ENCODE peak calls at places on chromosome X, in four cellular contexts. D is IMR-90, N is mesendoderm, G is H1. S is an unnamed sample.

GRCh38 chrX:125205084-125205917 is 114.4 kb upstream of the TEX13C start:
- DNase-seq in D (no peak), N (peak), G (no peak), S (peak)

GRCh38 chrX:147476008-147476407 is 435.7 kb upstream of the FMR1 start:
- DNase-seq in D (no peak), N (peak), G (no peak), S (no peak)

GRCh38 chrX:23803931-23804381 is 21.0 kb downstream of the SAT1 start:
- DNase-seq in D (peak), N (no peak), G (no peak), S (no peak)

GRCh38 chrX:101759000-101759399 is 99.3 kb upstream of the ARMCX2 start:
- DNase-seq in D (peak), N (peak), G (peak), S (peak)

GRCh38 chrX:47218920-47219815 is 687 bp downstream of the CDK16 start:
- DNase-seq in D (no peak), N (peak), G (no peak), S (peak)

GRCh38 chrX:87580862-87581261 is 63.3 kb downstream of the KLHL4 start:
- DNase-seq in D (no peak), N (peak), G (no peak), S (no peak)

GRCh38 chrX:115957862-115958490 is 212.6 kb upstream of the AGTR2 start:
- DNase-seq in D (no peak), N (peak), G (no peak), S (peak)

GRCh38 chrX:73977542-73978169 is 326.3 kb upstream of the ZCCHC13 start:
- DNase-seq in D (no peak), N (peak), G (no peak), S (peak)

GRCh38 chrX:19513383-19513782 is 1.9 kb downstream of the MAP3K15 start:
- DNase-seq in D (peak), N (peak), G (no peak), S (no peak)

GRCh38 chrX:70806081-70806480 is 102.4 kb downstream of the TEX11 start:
- DNase-seq in D (no peak), N (no peak), G (no peak), S (no peak)
- H3K56ac ChIP-seq in D (no peak), N (no peak), G (no peak), S (no peak)

GRCh38 chrX:68994883-68995255 is 166.0 kb downstream of the EFNB1 start:
- DNase-seq in D (no peak), N (no peak), G (no peak), S (no peak)

GRCh38 chrX:68997461-68997860 is 167.8 kb downstream of the PJA1 start:
- DNase-seq in D (peak), N (no peak), G (no peak), S (no peak)

GRCh38 chrX:68994135-68994882 is 165.5 kb downstream of the EFNB1 start:
- DNase-seq in D (no peak), N (no peak), G (no peak), S (peak)

GRCh38 chrX:68995386-68995779 is 166.6 kb downstream of the EFNB1 start:
- DNase-seq in D (no peak), N (no peak), G (no peak), S (no peak)

GRCh38 chrX:68995780-68996551 is 167.1 kb downstream of the EFNB1 start:
- DNase-seq in D (peak), N (no peak), G (no peak), S (peak)
- H3K23ac ChIP-seq in D (no peak), N (no peak), G (no peak), S (no peak)

GRCh38 chrX:112840382-112841113 is at the start of gene AMOT:
- DNase-seq in D (peak), N (peak), G (peak), S (peak)

GRCh38 chrX:112844250-112844649 is 3.6 kb upstream of the AMOT start:
- DNase-seq in D (peak), N (no peak), G (no peak), S (no peak)

GRCh38 chrX:112841114-112841819 is 636 bp upstream of the AMOT start:
- DNase-seq in D (peak), N (peak), G (peak), S (peak)

GRCh38 chrX:112839856-112840255 is 775 bp downstream of the AMOT start:
- DNase-seq in D (no peak), N (peak), G (no peak), S (no peak)

GRCh38 chrX:112841820-112842157 is 1.2 kb upstream of the AMOT start:
- DNase-seq in D (no peak), N (no peak), G (no peak), S (no peak)
- H3K4me2 ChIP-seq in D (peak), N (no peak), G (peak), S (peak)

DNA sequence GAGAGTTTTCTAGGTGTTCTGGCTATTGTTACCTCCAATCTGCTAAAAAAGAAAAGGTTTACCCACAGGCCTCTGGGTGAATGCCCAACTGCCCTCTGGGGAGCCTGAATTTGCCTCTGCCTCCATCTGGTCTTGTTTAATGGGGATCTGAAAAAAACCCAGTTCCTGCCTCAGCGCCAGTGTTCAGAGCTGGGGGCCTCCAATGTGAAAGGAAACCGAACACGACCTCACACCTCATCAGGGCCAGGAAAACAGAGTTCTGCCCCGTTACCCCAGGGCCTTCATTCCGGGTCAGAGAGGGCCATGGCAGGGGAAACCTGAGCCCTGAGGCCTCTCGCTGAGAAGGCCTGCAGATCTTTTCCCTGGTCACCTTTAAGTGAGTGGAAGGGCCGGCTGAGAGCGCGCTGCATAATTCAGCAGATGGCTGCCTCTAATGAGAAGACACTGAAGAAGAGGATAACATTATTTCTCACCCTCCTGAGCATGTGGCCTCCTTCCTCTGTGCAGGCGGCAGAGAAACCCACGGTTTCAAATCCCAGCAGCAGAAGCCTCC is 6.8 kb downstream of the SEPTIN6 start:
- DNase-seq in D (no peak), N (no peak), G (no peak), S (no peak)
- H3K56ac ChIP-seq in D (no peak), N (no peak), G (no peak), S (no peak)

DNA sequence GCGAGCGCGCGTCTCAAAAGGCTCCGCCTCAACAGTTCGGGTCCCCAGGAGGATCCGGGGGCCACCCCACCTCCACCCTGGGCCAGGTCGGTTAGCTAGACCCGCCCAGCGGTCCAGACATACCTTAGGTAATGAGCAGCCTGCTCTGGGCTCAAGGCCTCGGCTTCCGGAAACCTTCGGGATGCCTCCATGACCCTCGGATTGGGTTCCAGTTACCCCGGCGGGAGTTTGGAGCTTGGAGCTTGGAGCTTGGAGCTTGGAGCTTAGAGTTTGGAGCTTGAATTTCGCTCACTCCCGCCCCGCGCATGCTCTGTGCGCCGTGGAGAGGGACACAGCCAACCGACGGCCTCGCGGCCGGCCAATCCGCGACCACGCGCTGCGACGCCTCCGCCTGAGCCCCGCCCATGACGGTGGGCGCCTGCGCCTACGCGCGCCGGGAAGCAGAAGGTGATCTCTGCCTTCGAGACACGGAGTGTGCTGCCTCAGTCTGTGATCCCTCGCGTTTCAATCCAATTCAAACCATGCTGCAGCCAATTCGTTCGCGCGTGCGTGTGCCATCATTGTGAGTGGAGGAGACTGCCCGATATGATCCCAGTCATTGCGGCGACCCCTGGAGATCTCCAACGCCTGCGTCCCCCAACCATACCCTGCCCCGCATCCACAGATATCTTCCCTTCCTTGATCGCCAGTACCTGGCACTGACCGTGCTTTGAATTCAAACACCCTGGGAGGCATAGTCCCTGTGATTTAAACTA is at the start of gene ERCC6L:
- DNase-seq in D (peak), N (peak), G (peak), S (peak)
- H3K23ac ChIP-seq in D (peak), N (no peak), G (no peak), S (no peak)

DNA sequence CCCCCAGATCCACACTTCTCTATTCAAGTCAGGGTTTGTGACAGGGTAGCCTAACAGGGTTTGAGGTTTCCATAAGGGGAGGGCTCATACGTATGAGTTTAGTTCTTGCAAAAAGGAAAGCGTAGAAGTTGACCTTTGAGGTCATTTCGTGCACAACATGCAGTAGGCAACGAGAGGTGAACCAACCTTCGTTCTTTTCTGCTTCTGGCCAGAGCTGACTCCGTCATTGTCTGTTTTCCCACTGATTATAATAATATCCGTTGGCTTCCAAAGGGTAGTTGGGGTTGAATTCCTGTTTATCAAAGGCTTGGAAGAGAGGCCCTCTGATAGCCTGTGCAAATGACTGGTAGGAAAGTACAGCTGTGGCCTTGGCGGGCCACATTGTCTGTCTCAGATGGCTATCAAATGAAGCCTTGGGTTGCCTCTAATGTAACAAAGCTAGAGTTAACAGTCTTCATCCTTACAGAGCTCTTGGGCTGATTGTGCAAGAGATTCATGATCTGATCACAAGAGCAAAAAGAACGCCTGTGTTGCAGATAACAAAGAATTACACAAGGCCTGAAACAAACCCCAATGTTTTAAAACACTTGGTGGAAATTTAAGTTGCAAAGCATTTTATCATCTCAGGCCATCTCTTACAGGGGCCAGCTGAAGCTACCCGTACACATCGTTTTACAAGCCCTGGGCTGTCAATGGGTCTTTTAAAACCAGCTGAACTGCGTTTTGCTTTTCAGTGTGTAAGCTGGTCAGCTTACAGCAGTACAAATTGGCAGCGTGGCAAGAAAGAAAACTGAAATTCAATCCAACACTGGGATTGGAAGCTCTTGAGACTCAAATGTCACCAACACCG is 46.1 kb upstream of the FAM9C start:
- DNase-seq in D (peak), N (no peak), G (no peak), S (no peak)
- H3K4me2 ChIP-seq in D (peak), N (no peak), G (no peak), S (no peak)

GRCh38 chrX:22383988-22384387 is 111.3 kb downstream of the CBLL2 start:
- DNase-seq in D (no peak), N (peak), G (no peak), S (no peak)
- H3K56ac ChIP-seq in D (no peak), N (no peak), G (no peak), S (no peak)

S was measured in H9.